ENCODE peak calls at places on chromosome 15, in four cellular contexts. V is IMR-90, B is HepG2, T is K562. L is an unnamed sample.

GRCh38 chr15:80188293-80188692 is 35.5 kb downstream of the FAH start:
- DNase-seq in V (no peak), B (no peak), T (no peak), L (no peak)

GRCh38 chr15:80755884-80756283 is 23.3 kb upstream of the CEMIP start:
- DNase-seq in V (no peak), B (no peak), T (no peak), L (no peak)

GRCh38 chr15:40762919-40763800 is 708 bp upstream of the GCHFR start:
- DNase-seq in V (peak; percentile 11), B (peak; percentile 85), T (peak; percentile 78), L (no peak)

GRCh38 chr15:65651042-65651322 is 29.2 kb downstream of the SLC24A1 start:
- DNase-seq in V (no peak), B (no peak), T (no peak), L (no peak)

GRCh38 chr15:70316059-70316600 is 218.4 kb upstream of the TLE3 start:
- DNase-seq in V (peak; percentile 7), B (no peak), T (no peak), L (no peak)

GRCh38 chr15:93124126-93124525 is 35.1 kb upstream of the RGMA start:
- DNase-seq in V (no peak), B (no peak), T (no peak), L (no peak)

GRCh38 chr15:77027697-77028450 is 32.9 kb downstream of the PSTPIP1 start:
- DNase-seq in V (no peak), B (no peak), T (peak; percentile 91), L (no peak)

GRCh38 chr15:42911058-42911592 is 9.5 kb downstream of the TTBK2 start:
- DNase-seq in V (peak; percentile 46), B (no peak), T (peak; percentile 19), L (no peak)

GRCh38 chr15:63439536-63440264 is 58.1 kb upstream of the CA12 start:
- DNase-seq in V (peak; percentile 65), B (no peak), T (no peak), L (no peak)

GRCh38 chr15:42364529-42364928 is 5.2 kb downstream of the CAPN3 start:
- DNase-seq in V (no peak), B (no peak), T (no peak), L (no peak)

GRCh38 chr15:63609448-63609847 is 12.3 kb downstream of the FBXL22 start:
- DNase-seq in V (no peak), B (no peak), T (no peak), L (no peak)

GRCh38 chr15:85879334-85880163 is 84.8 kb upstream of the KLHL25 start:
- DNase-seq in V (no peak), B (no peak), T (no peak), L (no peak)

GRCh38 chr15:41987246-41987924 is 15.0 kb upstream of the EHD4 start:
- DNase-seq in V (no peak), B (no peak), T (no peak), L (no peak)

GRCh38 chr15:64426845-64427465 is 33.4 kb upstream of the ZNF609 start:
- DNase-seq in V (peak; percentile 54), B (peak; percentile 12), T (no peak), L (no peak)

GRCh38 chr15:36362508-36362907 is 216.9 kb upstream of the CDIN1 start:
- DNase-seq in V (peak; percentile 24), B (no peak), T (no peak), L (no peak)

GRCh38 chr15:28125673-28126651 is 26.8 kb upstream of the OCA2 start:
- DNase-seq in V (peak; percentile 64), B (peak; percentile 37), T (peak; percentile 48), L (peak; percentile 63)

GRCh38 chr15:36251450-36251849 is 328.0 kb upstream of the CDIN1 start:
- DNase-seq in V (no peak), B (no peak), T (no peak), L (no peak)

GRCh38 chr15:93524432-93524831 is 435.4 kb upstream of the RGMA start:
- DNase-seq in V (no peak), B (no peak), T (no peak), L (no peak)

GRCh38 chr15:65653341-65653740 is 31.6 kb downstream of the SLC24A1 start:
- DNase-seq in V (peak; percentile 64), B (no peak), T (no peak), L (no peak)

GRCh38 chr15:78149805-78150751 is 916 bp downstream of the IDH3A start:
- DNase-seq in V (no peak), B (peak; percentile 25), T (no peak), L (peak; percentile 21)

GRCh38 chr15:82709081-82709420 is 624 bp downstream of the AP3B2 start:
- DNase-seq in V (no peak), B (no peak), T (no peak), L (no peak)

GRCh38 chr15:46408312-46408711 is 773.5 kb downstream of the SQOR start:
- DNase-seq in V (no peak), B (no peak), T (no peak), L (no peak)

GRCh38 chr15:46410681-46411080 is 775.9 kb downstream of the SQOR start:
- DNase-seq in V (no peak), B (no peak), T (no peak), L (no peak)

GRCh38 chr15:46413799-46414198 is 779.0 kb downstream of the SQOR start:
- DNase-seq in V (peak; percentile 19), B (no peak), T (no peak), L (no peak)

GRCh38 chr15:46411900-46412299 is 777.1 kb downstream of the SQOR start:
- DNase-seq in V (no peak), B (no peak), T (no peak), L (no peak)

GRCh38 chr15:46409879-46410278 is 775.0 kb downstream of the SQOR start:
- DNase-seq in V (no peak), B (no peak), T (no peak), L (no peak)
- TF ChIP-seq MAZ in V (no peak), B (no peak), T (no peak), L (no peak)

GRCh38 chr15:73800662-73801345 is 47.7 kb upstream of the INSYN1 start:
- DNase-seq in V (peak; percentile 87), B (no peak), T (no peak), L (peak; percentile 55)
- TF ChIP-seq MAZ in V (peak; percentile 37), B (no peak), T (no peak), L (no peak)

DNA sequence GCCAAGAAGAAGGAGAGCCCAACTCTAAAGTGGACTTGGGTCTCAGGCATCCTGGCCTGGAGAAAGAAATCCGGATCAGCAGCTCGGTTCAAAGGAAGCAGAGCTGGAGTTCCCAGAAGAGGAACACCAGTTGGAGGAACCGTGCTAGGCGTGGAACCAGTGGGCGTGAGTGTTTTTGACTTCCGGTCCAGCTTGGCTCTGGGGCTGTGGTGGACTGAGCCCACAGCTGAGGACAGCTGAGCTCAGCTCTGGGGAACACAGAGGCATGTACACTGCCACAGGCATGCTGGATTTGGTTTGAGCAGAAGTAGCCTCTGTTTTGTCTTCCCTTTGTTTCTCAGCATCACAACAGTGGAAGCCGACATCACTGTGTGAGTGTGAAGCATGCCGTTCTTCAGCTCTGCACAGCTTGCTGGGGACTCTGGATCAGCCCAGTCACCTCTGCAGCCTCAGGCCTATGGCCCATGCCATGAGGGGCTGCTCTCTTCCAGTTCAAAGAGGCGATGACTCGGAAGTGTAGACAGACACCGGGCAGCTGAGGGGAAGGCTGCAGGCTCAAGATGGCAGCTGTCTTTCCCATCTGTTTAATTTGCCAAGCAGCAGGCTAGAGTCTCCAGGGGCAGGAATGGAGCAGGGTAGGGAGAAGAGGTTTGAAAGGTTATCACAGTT is 185.8 kb upstream of the UBE3A start:
- DNase-seq in V (no peak), B (no peak), T (no peak), L (no peak)
- TF ChIP-seq MAZ in V (no peak), B (no peak), T (no peak), L (no peak)

GRCh38 chr15:68700395-68701123 is 120.1 kb downstream of the ANP32A start:
- DNase-seq in V (peak; percentile 59), B (no peak), T (no peak), L (no peak)
- TF ChIP-seq MAZ in V (no peak), B (no peak), T (no peak), L (no peak)

GRCh38 chr15:87849181-87849580 is 407.4 kb downstream of the NTRK3 start:
- DNase-seq in V (peak; percentile 31), B (no peak), T (no peak), L (no peak)
- TF ChIP-seq MAZ in V (no peak), B (no peak), T (no peak), L (no peak)

GRCh38 chr15:30923429-30923828 is 19.7 kb downstream of the FAN1 start:
- DNase-seq in V (no peak), B (no peak), T (no peak), L (no peak)
- TF ChIP-seq MAZ in V (no peak), B (no peak), T (no peak), L (no peak)

DNA sequence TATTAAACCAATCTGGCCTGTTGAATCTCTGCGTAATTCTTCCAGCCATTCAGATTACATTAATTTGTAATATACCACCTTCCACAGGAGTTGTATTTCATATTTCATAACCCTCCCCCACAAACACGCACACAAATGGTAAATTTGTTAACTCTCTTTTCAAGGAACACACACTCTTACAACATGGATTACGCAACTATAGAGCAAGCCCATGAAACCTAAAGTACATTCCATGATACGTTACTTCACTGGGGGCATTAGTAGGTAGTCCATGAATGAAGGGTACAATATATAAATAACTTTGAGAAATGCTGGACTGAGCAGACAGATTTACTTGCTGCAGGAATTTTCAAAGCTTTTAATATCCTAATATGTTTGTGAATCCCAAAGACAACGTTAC is 65.0 kb downstream of the TRIM69 start:
- DNase-seq in V (no peak), B (peak; percentile 14), T (no peak), L (no peak)
- TF ChIP-seq MAZ in V (no peak), B (no peak), T (no peak), L (no peak)

DNA sequence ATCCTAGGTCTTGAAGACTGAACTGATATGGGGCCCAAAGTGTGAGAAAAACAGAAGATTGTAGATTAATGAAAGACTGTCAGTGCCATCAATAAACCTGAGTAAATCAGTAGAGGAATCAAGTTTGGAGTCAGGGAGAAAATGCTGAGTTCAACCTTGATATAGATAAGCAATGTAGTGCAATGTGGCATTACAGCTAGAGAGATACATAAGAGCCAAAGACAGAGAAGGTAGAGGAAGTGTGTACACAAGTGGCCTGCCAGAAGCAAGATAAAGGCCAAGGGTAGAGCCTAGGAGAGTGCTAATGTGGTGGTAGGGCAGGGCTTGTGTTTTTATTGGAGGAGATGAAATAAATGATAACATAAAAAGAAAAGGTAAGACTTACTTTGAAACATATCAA is 26.0 kb upstream of the EID1 start:
- DNase-seq in V (no peak), B (no peak), T (no peak), L (no peak)
- TF ChIP-seq MAZ in V (no peak), B (no peak), T (no peak), L (no peak)

GRCh38 chr15:101463265-101463664 is 26.2 kb downstream of the PCSK6 start:
- DNase-seq in V (no peak), B (no peak), T (no peak), L (no peak)

GRCh38 chr15:101464999-101465669 is 24.4 kb downstream of the PCSK6 start:
- DNase-seq in V (no peak), B (no peak), T (no peak), L (no peak)

GRCh38 chr15:101469520-101470288 is 19.8 kb downstream of the PCSK6 start:
- DNase-seq in V (no peak), B (no peak), T (no peak), L (no peak)

GRCh38 chr15:101464246-101464998 is 25.1 kb downstream of the PCSK6 start:
- DNase-seq in V (no peak), B (no peak), T (no peak), L (no peak)

GRCh38 chr15:101466188-101466587 is 23.3 kb downstream of the PCSK6 start:
- DNase-seq in V (no peak), B (no peak), T (no peak), L (no peak)
- TF ChIP-seq MAZ in V (no peak), B (no peak), T (no peak), L (no peak)